ENCODE peak calls at places on chromosomes 7 and 10, in eight cellular contexts. S, F, R, U, D, A, P and G are unnamed samples.

GRCh38 chr10:86321568-86321967 is 45.0 kb downstream of the GRID1 start:
- DNase-seq in F (no peak), U (no peak), S (no peak), P (no peak), A (no peak), R (no peak), D (no peak), G (no peak)

GRCh38 chr7:120931243-120931642 is 19.3 kb upstream of the ING3 start:
- DNase-seq in F (no peak), D (no peak), A (no peak), P (no peak), S (no peak), U (no peak), R (no peak), G (no peak)

GRCh38 chr7:51255536-51256243 is 60.9 kb downstream of the COBL start:
- DNase-seq in P (peak), R (no peak), D (peak), U (no peak), S (no peak), A (no peak), F (no peak), G (no peak)

GRCh38 chr10:80464557-80465466 is 10.7 kb downstream of the TSPAN14 start:
- DNase-seq in U (peak), F (no peak), P (no peak), D (peak), A (no peak), S (no peak), R (no peak), G (no peak)

GRCh38 chr10:28872592-28873165 is 195.4 kb downstream of the BAMBI start:
- DNase-seq in U (no peak), P (no peak), F (peak), R (no peak), S (no peak), A (no peak), D (no peak), G (no peak)

GRCh38 chr7:29017666-29018065 is 59.5 kb upstream of the TRIL start:
- DNase-seq in F (peak), S (no peak), R (no peak), A (no peak), U (no peak), P (no peak), D (no peak), G (no peak)

GRCh38 chr7:65233409-65234034 is 140.1 kb upstream of the ZNF92 start:
- DNase-seq in P (no peak), D (no peak), A (no peak), F (no peak), S (no peak), R (no peak), U (no peak), G (no peak)

GRCh38 chr7:138246391-138246790 is 170.1 kb downstream of the AKR1D1 start:
- DNase-seq in D (no peak), S (no peak), R (no peak), F (no peak), A (no peak), U (no peak), P (no peak), G (no peak)

GRCh38 chr7:132516042-132516840 is 60.0 kb downstream of the PLXNA4 start:
- DNase-seq in D (no peak), R (no peak), P (no peak), S (no peak), A (no peak), F (peak), U (no peak), G (no peak)

GRCh38 chr7:158098125-158099030 is 489.2 kb downstream of the PTPRN2 start:
- DNase-seq in A (no peak), D (no peak), R (no peak), P (no peak), S (peak), U (peak), F (no peak), G (no peak)

GRCh38 chr7:79741684-79742083 is 288.2 kb upstream of the MAGI2 start:
- DNase-seq in P (no peak), A (no peak), F (peak), D (no peak), U (no peak), R (no peak), S (no peak), G (no peak)

GRCh38 chr7:129831424-129832058 is 121.2 kb downstream of the UBE2H start:
- DNase-seq in D (no peak), A (no peak), R (no peak), U (no peak), S (no peak), P (peak), F (peak), G (no peak)

GRCh38 chr7:2821161-2821841 is 22.8 kb downstream of the GNA12 start:
- DNase-seq in A (no peak), R (no peak), D (no peak), P (peak), S (no peak), U (no peak), F (peak), G (no peak)

GRCh38 chr10:79027147-79028055 is 41.4 kb upstream of the ZMIZ1 start:
- DNase-seq in D (peak), P (no peak), F (no peak), S (peak), R (peak), U (no peak), A (no peak), G (no peak)

GRCh38 chr10:126247454-126247975 is 140.8 kb downstream of the ADAM12 start:
- DNase-seq in P (peak), D (no peak), F (peak), S (peak), R (no peak), U (peak), A (peak), G (no peak)

GRCh38 chr10:110040767-110041478 is 33.1 kb downstream of the ADD3 start:
- DNase-seq in U (no peak), R (no peak), D (no peak), P (no peak), S (no peak), A (no peak), F (peak), G (no peak)

GRCh38 chr10:69446229-69446628 is 5.0 kb upstream of the TSPAN15 start:
- DNase-seq in F (peak), A (no peak), P (peak), U (no peak), S (no peak), D (no peak), R (no peak), G (no peak)

GRCh38 chr10:114541081-114541833 is 116.8 kb downstream of the ABLIM1 start:
- DNase-seq in R (no peak), D (peak), P (peak), U (peak), A (peak), S (peak), F (peak), G (peak)

GRCh38 chr7:86932038-86932512 is 127.4 kb downstream of the ELAPOR2 start:
- DNase-seq in F (peak), P (no peak), U (no peak), A (no peak), D (no peak), S (peak), R (no peak), G (no peak)

GRCh38 chr7:44144968-44145418 is 3.9 kb upstream of the MYL7 start:
- DNase-seq in A (no peak), D (no peak), U (no peak), R (no peak), F (no peak), S (no peak), P (no peak), G (no peak)

GRCh38 chr7:66974986-66975590 is 20.3 kb downstream of the SBDS start:
- DNase-seq in U (no peak), P (peak), F (no peak), S (no peak), A (no peak), R (no peak), D (no peak), G (no peak)

GRCh38 chr7:117169907-117170306 is 153.0 kb downstream of the WNT2 start:
- DNase-seq in A (no peak), R (no peak), F (no peak), S (peak), D (no peak), U (peak), P (peak), G (no peak)

GRCh38 chr10:110679633-110680472 is 35.7 kb downstream of the RBM20 start:
- DNase-seq in R (no peak), P (no peak), F (no peak), D (peak), S (no peak), A (peak), U (no peak), G (no peak)

GRCh38 chr7:139753079-139753692 is 24.6 kb downstream of the HIPK2 start:
- DNase-seq in A (no peak), R (no peak), F (no peak), S (no peak), U (no peak), P (no peak), D (no peak), G (peak)

GRCh38 chr7:19294629-19295028 is 149.4 kb upstream of the FERD3L start:
- DNase-seq in P (no peak), R (no peak), S (no peak), A (no peak), U (no peak), D (no peak), F (no peak), G (no peak)

GRCh38 chr10:35300063-35300699 is 36.1 kb upstream of the CCNY start:
- DNase-seq in U (no peak), P (no peak), F (peak), A (peak), D (peak), R (no peak), S (peak), G (no peak)

GRCh38 chr7:26374665-26375373 is 83.2 kb downstream of the SNX10 start:
- DNase-seq in U (no peak), R (no peak), F (no peak), P (no peak), D (no peak), A (no peak), S (no peak), G (no peak)

GRCh38 chr7:77455334-77455733 is 39.2 kb upstream of the GSAP start:
- DNase-seq in S (peak), A (peak), P (peak), U (no peak), R (no peak), D (peak), F (peak), G (no peak)

DNA sequence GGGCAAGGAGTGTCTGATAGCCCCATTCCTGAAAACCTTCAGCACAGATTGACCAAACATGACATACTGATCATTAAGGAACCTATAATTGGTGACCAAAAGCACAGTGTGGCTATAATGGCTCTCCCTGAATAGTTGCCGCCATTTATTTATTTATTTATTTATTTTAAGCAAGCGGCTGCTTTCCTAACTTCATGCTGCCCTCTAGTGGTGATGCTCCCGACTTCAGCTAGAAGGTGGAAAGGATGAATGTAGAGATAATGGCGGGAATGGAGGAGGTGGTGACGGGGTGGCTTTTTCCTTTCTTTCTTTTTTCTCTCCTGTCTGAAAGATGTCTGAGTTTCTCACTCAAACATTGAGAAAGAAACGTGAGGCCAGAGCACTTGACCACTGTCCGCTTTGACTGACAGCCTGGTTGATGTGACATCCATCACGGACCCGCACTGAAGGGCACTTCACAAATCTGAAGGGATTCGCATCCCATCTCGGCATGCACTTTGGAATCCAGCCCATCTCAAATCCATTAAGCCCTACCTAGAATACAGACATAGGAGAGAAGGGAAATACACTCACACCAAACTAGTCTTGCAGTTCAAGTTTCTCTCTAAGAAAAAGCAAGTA is 1090.1 kb downstream of the KCNMA1 start:
- DNase-seq in U (peak), R (peak), F (peak), A (peak), D (peak), S (peak), P (peak), G (no peak)
- H3K4me3 ChIP-seq in U (no peak), R (no peak), F (no peak), A (peak), D (no peak), S (no peak), P (no peak), G (no peak)

GRCh38 chr7:112452102-112452888 is 2.0 kb downstream of the IFRD1 start:
- DNase-seq in F (peak), R (no peak), U (peak), A (peak), S (peak), P (peak), D (peak), G (no peak)
- H3K4me3 ChIP-seq in F (peak), R (peak), U (peak), A (peak), S (peak), P (peak), D (peak), G (peak)

GRCh38 chr10:71833451-71834342 is 17.4 kb downstream of the PSAP start:
- DNase-seq in U (no peak), S (no peak), P (peak), R (no peak), A (no peak), F (no peak), D (no peak), G (no peak)

GRCh38 chr10:71834343-71834674 is 16.7 kb downstream of the PSAP start:
- DNase-seq in F (no peak), A (no peak), S (no peak), U (no peak), D (no peak), R (no peak), P (peak), G (no peak)

GRCh38 chr10:71836594-71836970 is 14.5 kb downstream of the PSAP start:
- DNase-seq in R (no peak), D (no peak), S (no peak), U (no peak), F (peak), A (no peak), P (no peak), G (no peak)

GRCh38 chr10:71837085-71837827 is 13.8 kb downstream of the PSAP start:
- DNase-seq in U (no peak), R (no peak), P (peak), A (no peak), D (no peak), F (peak), S (peak), G (no peak)

GRCh38 chr10:71835671-71836593 is 15.1 kb downstream of the PSAP start:
- DNase-seq in R (peak), D (peak), F (peak), P (peak), S (peak), A (peak), U (peak), G (no peak)
- H3K4me3 ChIP-seq in R (no peak), D (peak), F (no peak), P (no peak), S (no peak), A (peak), U (no peak), G (peak)

DNA sequence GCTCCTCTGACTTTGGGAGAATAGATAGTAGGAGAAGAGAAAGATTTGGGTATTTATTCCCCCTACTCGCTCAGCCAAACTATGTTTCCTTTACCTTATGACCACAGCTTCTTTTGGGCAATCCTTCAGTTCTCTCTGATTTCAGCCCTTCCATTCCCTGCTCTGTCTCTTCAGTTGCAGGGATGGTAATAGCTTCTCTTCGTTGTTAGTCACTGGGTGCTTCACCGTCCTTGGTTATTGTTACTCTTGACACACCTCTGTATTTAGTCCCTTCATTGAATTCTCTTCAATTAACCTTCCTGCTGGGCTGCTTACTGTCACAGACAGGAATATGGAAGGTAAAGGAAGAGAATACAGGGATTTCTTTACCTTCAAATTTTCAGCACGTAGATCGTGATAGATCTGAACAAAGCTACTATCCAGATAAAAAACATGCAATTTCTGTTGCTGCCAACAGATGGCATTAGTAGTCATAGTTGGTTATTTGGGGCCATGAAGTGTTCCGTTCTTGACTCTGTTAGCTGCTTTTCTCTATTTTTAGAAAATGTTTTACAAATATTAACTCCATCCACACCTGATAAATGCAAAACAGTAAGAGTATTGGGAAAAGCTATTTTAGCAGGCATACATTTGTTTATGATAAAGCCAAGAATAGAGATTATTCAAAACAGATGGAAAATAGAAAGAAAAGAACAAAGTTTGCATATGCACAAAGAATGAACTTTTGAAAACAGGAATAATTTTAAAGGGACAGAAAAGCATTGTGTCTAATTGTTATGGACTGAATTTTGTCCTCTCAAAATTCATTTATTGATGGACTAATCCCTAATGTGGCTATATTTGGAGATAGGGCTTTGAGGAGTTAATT is 14.0 kb upstream of the PTTG1IP2 start:
- DNase-seq in S (no peak), D (no peak), U (no peak), P (no peak), F (peak), A (no peak), R (no peak), G (no peak)
- H3K4me3 ChIP-seq in S (peak), D (peak), U (peak), P (no peak), F (peak), A (peak), R (no peak), G (no peak)

GRCh38 chr10:100735345-100736143 is 9.8 kb upstream of the PAX2 start:
- DNase-seq in R (no peak), D (no peak), F (no peak), S (no peak), P (no peak), U (no peak), A (no peak), G (no peak)
- H3K4me3 ChIP-seq in R (no peak), D (peak), F (no peak), S (no peak), P (no peak), U (no peak), A (no peak), G (no peak)

GRCh38 chr7:24372973-24373372 is 89.0 kb downstream of the NPY start:
- DNase-seq in P (no peak), A (no peak), S (no peak), D (no peak), F (no peak), U (no peak), R (no peak), G (no peak)
- H3K4me3 ChIP-seq in P (no peak), A (no peak), S (no peak), D (no peak), F (no peak), U (no peak), R (no peak), G (no peak)